ENCODE peak calls at places on chromosome 17, in five cellular contexts. H is activated T-cell treated with anti-CD3 and anti-CD28 coated beads for 24 hours; R is activated CD4-positive, alpha-beta T cell treated with anti-CD3 and anti-CD28 coated beads, Interleukin-2, amount 50 U/mL, for 1 hour; F is GM19239; L is HTR-8/SVneo. W is an unnamed sample.

GRCh38 chr17:6160188-6160555 is 90.0 kb downstream of the WSCD1 start:
- DNase-seq in H (no peak), F (no peak), L (no peak), R (no peak), W (no peak)

GRCh38 chr17:81387235-81388060 is 7.8 kb upstream of the BAHCC1 start:
- DNase-seq in L (peak; percentile 60), F (no peak), R (no peak), H (peak; percentile 49), W (peak; percentile 89)

GRCh38 chr17:82518826-82519810 is at the start of gene FOXK2:
- DNase-seq in F (peak; percentile 99), R (peak; percentile 89), H (peak; percentile 91), L (peak; percentile 98), W (peak; percentile 97)

GRCh38 chr17:234163-235047 is 53.0 kb upstream of the DOC2B start:
- DNase-seq in F (no peak), H (no peak), L (no peak), R (no peak), W (no peak)

GRCh38 chr17:13273744-13274295 is 256.0 kb upstream of the ELAC2 start:
- DNase-seq in R (no peak), F (no peak), L (no peak), H (no peak), W (no peak)

GRCh38 chr17:40038882-40039513 is 15.2 kb downstream of the MED24 start:
- DNase-seq in L (peak; percentile 83), F (no peak), R (no peak), H (no peak), W (peak; percentile 25)

GRCh38 chr17:57354669-57355068 is 98.3 kb downstream of the MSI2 start:
- DNase-seq in L (no peak), H (no peak), F (no peak), R (no peak), W (no peak)

GRCh38 chr17:9021985-9022552 is 759 bp downstream of the NTN1 start:
- DNase-seq in L (peak; percentile 36), H (no peak), R (no peak), F (peak; percentile 20), W (no peak)

GRCh38 chr17:50634123-50634914 is at the start of gene ABCC3:
- DNase-seq in H (no peak), R (no peak), F (no peak), L (peak; percentile 65), W (no peak)

GRCh38 chr17:15262291-15263205 is 2.6 kb downstream of the PMP22 start:
- DNase-seq in F (no peak), L (peak; percentile 93), R (no peak), H (no peak), W (no peak)

GRCh38 chr17:42608692-42609181 is 437 bp downstream of the RETREG3 start:
- DNase-seq in H (no peak), R (peak; percentile 18), F (no peak), L (no peak), W (peak; percentile 38)

GRCh38 chr17:69801368-69801767 is 273.7 kb upstream of the KCNJ16 start:
- DNase-seq in F (no peak), R (no peak), L (no peak), H (no peak), W (no peak)

GRCh38 chr17:1989135-1989534 is 36.0 kb downstream of the RTN4RL1 start:
- DNase-seq in R (no peak), L (no peak), F (no peak), H (no peak), W (no peak)

GRCh38 chr17:28616281-28616680 is 2.3 kb upstream of the RSKR start:
- DNase-seq in L (no peak), F (no peak), H (no peak), R (no peak), W (no peak)

GRCh38 chr17:31392856-31393748 is 1.6 kb downstream of the RAB11FIP4 start:
- DNase-seq in F (no peak), H (no peak), R (no peak), L (no peak), W (no peak)

GRCh38 chr17:79392598-79392997 is 218.3 kb downstream of the RBFOX3 start:
- DNase-seq in F (no peak), R (no peak), H (no peak), L (no peak), W (no peak)

GRCh38 chr17:37510056-37510455 is 20.4 kb downstream of the DUSP14 start:
- DNase-seq in F (no peak), L (no peak), R (no peak), H (no peak), W (no peak)

GRCh38 chr17:59372138-59372751 is 40.8 kb downstream of the YPEL2 start:
- DNase-seq in R (no peak), H (no peak), L (no peak), F (no peak), W (peak; percentile 29)

GRCh38 chr17:80260791-80261158 is at the start of gene RNF213:
- DNase-seq in H (peak; percentile 25), L (peak; percentile 70), R (peak; percentile 46), F (peak; percentile 68), W (peak; percentile 56)

GRCh38 chr17:79793924-79794304 is 3.0 kb downstream of the CBX8 start:
- DNase-seq in R (no peak), L (peak; percentile 56), H (no peak), F (no peak), W (no peak)

GRCh38 chr17:76540381-76541300 is 797 bp downstream of the PRCD start:
- DNase-seq in F (peak; percentile 85), R (no peak), H (no peak), L (peak; percentile 99), W (peak; percentile 45)

GRCh38 chr17:72870437-72870985 is 222.0 kb downstream of the SLC39A11 start:
- DNase-seq in F (no peak), R (no peak), L (no peak), H (no peak), W (no peak)